ENCODE peak calls at places on chromosomes 11 and 22, in five cellular contexts. One of them, this sample, is unnamed.

GRCh38 chr11:110425751-110426545 is 3.8 kb upstream of the FDX1 start:
- DNase-seq in activated naive CD8-positive, alpha-beta T cell treated with anti-CD3 and anti-CD28 coated beads, Interleukin-2, amount 50 U/mL, for 24 hours: no peak
- DNase-seq in fibroblast of the conjunctiva: peak
- DNase-seq in amygdala: no peak
- DNase-seq in small intestine: no peak
- DNase-seq in this sample: no peak

GRCh38 chr11:76041208-76041607 is 165.1 kb downstream of the WNT11 start:
- DNase-seq in activated naive CD8-positive, alpha-beta T cell treated with anti-CD3 and anti-CD28 coated beads, Interleukin-2, amount 50 U/mL, for 24 hours: no peak
- DNase-seq in fibroblast of the conjunctiva: no peak
- DNase-seq in amygdala: no peak
- DNase-seq in small intestine: no peak
- DNase-seq in this sample: no peak

GRCh38 chr22:24128631-24129601 is 52.4 kb upstream of the SUSD2 start:
- DNase-seq in activated naive CD8-positive, alpha-beta T cell treated with anti-CD3 and anti-CD28 coated beads, Interleukin-2, amount 50 U/mL, for 24 hours: no peak
- DNase-seq in fibroblast of the conjunctiva: no peak
- DNase-seq in amygdala: no peak
- DNase-seq in small intestine: no peak
- DNase-seq in this sample: no peak

GRCh38 chr11:65204646-65205601 is 23.2 kb downstream of the CAPN1 start:
- DNase-seq in activated naive CD8-positive, alpha-beta T cell treated with anti-CD3 and anti-CD28 coated beads, Interleukin-2, amount 50 U/mL, for 24 hours: peak
- DNase-seq in fibroblast of the conjunctiva: peak
- DNase-seq in amygdala: peak
- DNase-seq in small intestine: peak
- DNase-seq in this sample: peak

GRCh38 chr11:6927030-6927617 is 898 bp downstream of the ZNF215 start:
- DNase-seq in activated naive CD8-positive, alpha-beta T cell treated with anti-CD3 and anti-CD28 coated beads, Interleukin-2, amount 50 U/mL, for 24 hours: no peak
- DNase-seq in fibroblast of the conjunctiva: no peak
- DNase-seq in amygdala: no peak
- DNase-seq in small intestine: peak
- DNase-seq in this sample: no peak

GRCh38 chr11:61778920-61779650 is 13.3 kb downstream of the TMEM258 start:
- DNase-seq in activated naive CD8-positive, alpha-beta T cell treated with anti-CD3 and anti-CD28 coated beads, Interleukin-2, amount 50 U/mL, for 24 hours: no peak
- DNase-seq in fibroblast of the conjunctiva: no peak
- DNase-seq in amygdala: no peak
- DNase-seq in small intestine: no peak
- DNase-seq in this sample: no peak

GRCh38 chr11:3906166-3906565 is 50.7 kb downstream of the STIM1 start:
- DNase-seq in activated naive CD8-positive, alpha-beta T cell treated with anti-CD3 and anti-CD28 coated beads, Interleukin-2, amount 50 U/mL, for 24 hours: no peak
- DNase-seq in fibroblast of the conjunctiva: no peak
- DNase-seq in amygdala: no peak
- DNase-seq in small intestine: no peak
- DNase-seq in this sample: no peak

GRCh38 chr11:31141804-31142203 is 227.7 kb downstream of the DCDC1 start:
- DNase-seq in activated naive CD8-positive, alpha-beta T cell treated with anti-CD3 and anti-CD28 coated beads, Interleukin-2, amount 50 U/mL, for 24 hours: no peak
- DNase-seq in fibroblast of the conjunctiva: no peak
- DNase-seq in amygdala: no peak
- DNase-seq in small intestine: no peak
- DNase-seq in this sample: no peak

GRCh38 chr11:18347471-18348125 is 25.2 kb downstream of the GTF2H1 start:
- DNase-seq in activated naive CD8-positive, alpha-beta T cell treated with anti-CD3 and anti-CD28 coated beads, Interleukin-2, amount 50 U/mL, for 24 hours: no peak
- DNase-seq in fibroblast of the conjunctiva: peak
- DNase-seq in amygdala: no peak
- DNase-seq in small intestine: no peak
- DNase-seq in this sample: no peak

GRCh38 chr22:30968015-30968923 is at the start of gene MORC2:
- DNase-seq in activated naive CD8-positive, alpha-beta T cell treated with anti-CD3 and anti-CD28 coated beads, Interleukin-2, amount 50 U/mL, for 24 hours: no peak
- DNase-seq in fibroblast of the conjunctiva: peak
- DNase-seq in amygdala: no peak
- DNase-seq in small intestine: peak
- DNase-seq in this sample: no peak

GRCh38 chr22:50048066-50048765 is 9.9 kb downstream of the TTLL8 start:
- DNase-seq in activated naive CD8-positive, alpha-beta T cell treated with anti-CD3 and anti-CD28 coated beads, Interleukin-2, amount 50 U/mL, for 24 hours: no peak
- DNase-seq in fibroblast of the conjunctiva: no peak
- DNase-seq in amygdala: no peak
- DNase-seq in small intestine: no peak
- DNase-seq in this sample: no peak

GRCh38 chr11:43687120-43687791 is 6.7 kb downstream of the HSD17B12 start:
- DNase-seq in activated naive CD8-positive, alpha-beta T cell treated with anti-CD3 and anti-CD28 coated beads, Interleukin-2, amount 50 U/mL, for 24 hours: no peak
- DNase-seq in fibroblast of the conjunctiva: peak
- DNase-seq in amygdala: no peak
- DNase-seq in small intestine: no peak
- DNase-seq in this sample: no peak

GRCh38 chr11:34773826-34774225 is 142.4 kb downstream of the APIP start:
- DNase-seq in activated naive CD8-positive, alpha-beta T cell treated with anti-CD3 and anti-CD28 coated beads, Interleukin-2, amount 50 U/mL, for 24 hours: no peak
- DNase-seq in fibroblast of the conjunctiva: peak
- DNase-seq in amygdala: no peak
- DNase-seq in small intestine: no peak
- DNase-seq in this sample: no peak

GRCh38 chr22:26979294-26979693 is 321.9 kb downstream of the MIAT start:
- DNase-seq in activated naive CD8-positive, alpha-beta T cell treated with anti-CD3 and anti-CD28 coated beads, Interleukin-2, amount 50 U/mL, for 24 hours: no peak
- DNase-seq in fibroblast of the conjunctiva: no peak
- DNase-seq in amygdala: no peak
- DNase-seq in small intestine: no peak
- DNase-seq in this sample: no peak

GRCh38 chr11:93560534-93560933 is 17.3 kb upstream of the SMCO4 start:
- DNase-seq in activated naive CD8-positive, alpha-beta T cell treated with anti-CD3 and anti-CD28 coated beads, Interleukin-2, amount 50 U/mL, for 24 hours: no peak
- DNase-seq in fibroblast of the conjunctiva: no peak
- DNase-seq in amygdala: no peak
- DNase-seq in small intestine: peak
- DNase-seq in this sample: no peak

GRCh38 chr22:48197189-48197690 is 1434.8 kb downstream of the TBC1D22A start:
- DNase-seq in activated naive CD8-positive, alpha-beta T cell treated with anti-CD3 and anti-CD28 coated beads, Interleukin-2, amount 50 U/mL, for 24 hours: no peak
- DNase-seq in fibroblast of the conjunctiva: no peak
- DNase-seq in amygdala: no peak
- DNase-seq in small intestine: no peak
- DNase-seq in this sample: no peak

GRCh38 chr11:88358040-88358431 is 20.5 kb upstream of the CTSC start:
- DNase-seq in activated naive CD8-positive, alpha-beta T cell treated with anti-CD3 and anti-CD28 coated beads, Interleukin-2, amount 50 U/mL, for 24 hours: no peak
- DNase-seq in fibroblast of the conjunctiva: no peak
- DNase-seq in amygdala: no peak
- DNase-seq in small intestine: no peak
- DNase-seq in this sample: no peak